ENCODE peak calls at places on chromosomes 11 and 22, in four cellular contexts. U is A549, I is HepG2, Y is K562. D is an unnamed sample.

GRCh38 chr22:29031236-29031982 is 30.2 kb downstream of the C22orf31 start:
- DNase-seq in U (peak; percentile 64), I (peak; percentile 93), Y (peak; percentile 62), D (no peak)

GRCh38 chr11:70040452-70040851 is 37.7 kb upstream of the ANO1 start:
- DNase-seq in U (no peak), I (no peak), Y (no peak), D (no peak)

GRCh38 chr11:116232364-116232801 is 540.4 kb downstream of the BUD13 start:
- DNase-seq in U (no peak), I (no peak), Y (no peak), D (no peak)

GRCh38 chr22:30485362-30485988 is 13.7 kb upstream of the SEC14L3 start:
- DNase-seq in U (peak; percentile 84), I (peak; percentile 34), Y (peak; percentile 90), D (peak; percentile 84)

GRCh38 chr11:121814962-121815361 is 301.1 kb downstream of the BLID start:
- DNase-seq in U (no peak), I (no peak), Y (no peak), D (no peak)

GRCh38 chr11:122984186-122985011 is 2.8 kb upstream of the BSX start:
- DNase-seq in U (no peak), I (no peak), Y (no peak), D (peak; percentile 56)

GRCh38 chr11:30868495-30869130 is 282.5 kb upstream of the MPPED2 start:
- DNase-seq in U (no peak), I (no peak), Y (no peak), D (no peak)

GRCh38 chr11:1297011-1297575 is 12.3 kb downstream of the TOLLIP start:
- DNase-seq in U (no peak), I (no peak), Y (no peak), D (no peak)

GRCh38 chr11:41010361-41011050 is 448.9 kb downstream of the LRRC4C start:
- DNase-seq in U (no peak), I (no peak), Y (no peak), D (no peak)

GRCh38 chr22:21980547-21980946 is 2.0 kb downstream of the TOP3B start:
- DNase-seq in U (no peak), I (no peak), Y (no peak), D (no peak)

GRCh38 chr11:109808569-109808968 is 284.6 kb upstream of the ZC3H12C start:
- DNase-seq in U (no peak), I (no peak), Y (no peak), D (no peak)

GRCh38 chr22:38196791-38197429 is 4.9 kb upstream of the MAFF start:
- DNase-seq in U (no peak), I (no peak), Y (no peak), D (no peak)

GRCh38 chr11:74018331-74019005 is 9.6 kb upstream of the UCP3 start:
- DNase-seq in U (no peak), I (peak; percentile 89), Y (no peak), D (no peak)

DNA sequence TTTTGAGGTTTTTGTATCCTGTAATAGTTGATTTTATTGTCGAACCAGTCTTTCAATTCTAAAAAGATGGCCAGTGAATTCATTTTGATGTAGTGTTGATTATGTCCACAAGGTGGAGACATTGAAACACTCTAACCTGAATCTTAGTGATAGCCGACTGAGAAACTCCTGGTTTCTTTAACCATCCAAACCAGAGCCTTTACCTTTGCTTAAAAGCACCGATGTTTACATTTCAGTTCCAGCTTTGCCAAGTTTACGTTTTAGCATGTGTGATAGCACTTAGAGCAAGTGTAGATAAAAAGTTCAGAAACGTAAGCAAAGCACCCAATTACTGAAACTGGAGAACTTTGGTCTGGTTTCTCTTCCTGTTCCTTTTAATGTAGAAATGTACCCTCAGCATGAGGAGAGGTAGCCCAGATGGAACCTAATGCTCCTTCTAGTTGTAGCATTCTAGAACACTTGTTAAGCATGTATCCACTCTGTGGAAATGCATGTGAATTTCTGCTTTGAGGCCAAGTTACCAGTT is 208.7 kb downstream of the DBX1 start:
- DNase-seq in U (peak; percentile 35), I (peak; percentile 70), Y (peak; percentile 49), D (no peak)
- TF ChIP-seq NR3C1 in U (no peak), I (no peak), Y (no peak), D (no peak)

GRCh38 chr22:50022171-50022819 is 9.7 kb upstream of the IL17REL start:
- DNase-seq in U (no peak), I (no peak), Y (no peak), D (no peak)
- TF ChIP-seq MAX in U (no peak), I (no peak), Y (no peak), D (no peak)

GRCh38 chr22:50304528-50305392 is 2.7 kb downstream of the PLXNB2 start:
- DNase-seq in U (no peak), I (no peak), Y (peak; percentile 59), D (no peak)

GRCh38 chr22:50305393-50305657 is 2.1 kb downstream of the PLXNB2 start:
- DNase-seq in U (no peak), I (no peak), Y (no peak), D (no peak)

GRCh38 chr22:50303848-50304527 is 3.5 kb downstream of the PLXNB2 start:
- DNase-seq in U (no peak), I (peak; percentile 23), Y (peak; percentile 23), D (peak; percentile 66)

GRCh38 chr22:50306753-50307749 is at the start of gene PLXNB2:
- DNase-seq in U (peak; percentile 40), I (peak; percentile 68), Y (peak; percentile 87), D (peak; percentile 73)

GRCh38 chr22:50305658-50306566 is 1.5 kb downstream of the PLXNB2 start:
- DNase-seq in U (peak; percentile 80), I (no peak), Y (peak; percentile 23), D (no peak)
- TF ChIP-seq NR3C1 in U (no peak), I (no peak), Y (no peak), D (no peak)

DNA sequence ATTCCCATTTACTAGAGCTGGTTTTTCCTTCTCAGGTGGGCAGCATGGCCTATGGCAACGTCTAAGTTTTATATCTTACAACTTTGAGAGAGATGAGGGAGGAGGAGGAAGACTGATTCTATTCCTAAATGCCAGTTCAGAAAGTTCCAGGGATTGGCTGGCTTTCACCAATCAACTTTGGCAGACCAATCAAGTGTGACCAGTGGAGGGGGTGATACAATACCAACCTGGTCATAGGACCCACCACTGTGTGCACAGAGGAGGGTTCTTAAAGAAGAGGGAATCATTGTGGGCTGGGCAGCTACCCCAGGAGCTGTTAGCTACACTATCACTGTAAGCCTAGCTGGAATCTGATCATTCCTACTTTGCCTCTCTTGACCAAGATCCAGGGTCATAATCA is 8.1 kb downstream of the DIXDC1 start:
- DNase-seq in U (no peak), I (no peak), Y (no peak), D (no peak)
- TF ChIP-seq MAX in U (no peak), I (no peak), Y (no peak), D (no peak)

DNA sequence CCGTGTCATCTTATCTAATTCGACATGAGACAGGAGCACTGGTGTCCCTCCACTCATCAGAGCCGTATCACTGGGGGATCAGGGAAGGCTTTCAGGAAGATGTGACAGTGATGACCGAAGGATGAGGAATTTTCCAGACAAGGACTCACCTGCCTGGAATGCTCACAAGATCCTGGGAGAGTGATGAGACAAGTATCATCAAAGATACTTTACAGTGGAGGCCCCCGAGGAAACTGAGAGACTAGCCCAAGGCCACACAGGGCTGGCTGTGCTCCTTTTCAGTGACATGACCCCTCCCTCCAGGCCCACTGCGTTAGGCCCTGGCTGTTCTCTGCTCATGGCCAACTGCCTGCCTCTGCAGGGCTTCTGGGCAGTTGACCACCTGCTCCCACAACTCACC is 13.0 kb downstream of the CLPB start:
- DNase-seq in U (no peak), I (no peak), Y (no peak), D (no peak)
- TF ChIP-seq NR3C1 in U (no peak), I (no peak), Y (no peak), D (no peak)

DNA sequence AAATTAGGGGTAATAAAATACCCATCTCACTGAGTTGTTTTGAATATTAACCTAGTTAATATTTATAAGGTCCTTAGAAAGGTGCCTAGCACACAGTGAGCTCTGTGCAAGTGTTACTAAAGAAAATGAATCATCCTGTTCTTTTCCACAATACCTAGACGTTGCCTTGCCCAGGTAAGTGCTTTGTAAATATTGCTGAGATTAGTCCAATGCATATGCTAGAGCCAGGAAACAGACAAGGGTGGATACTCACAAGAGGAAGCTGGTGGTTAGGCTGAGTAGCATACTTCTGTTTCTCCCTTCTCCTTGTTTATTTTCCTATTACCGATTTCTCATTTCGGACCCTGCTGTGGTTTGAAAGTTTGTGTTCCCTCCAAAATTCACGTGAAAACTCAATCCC is 58.1 kb upstream of the BARX2 start:
- DNase-seq in U (no peak), I (no peak), Y (no peak), D (no peak)
- TF ChIP-seq MAX in U (no peak), I (no peak), Y (no peak), D (no peak)

D was measured in WTC11.